ENCODE peak calls at places on chromosomes 5 and 9, in six cellular contexts. L, D, W, E, Q and G are unnamed samples.

GRCh38 chr5:62259699-62260220 is 46.2 kb upstream of the KIF2A start:
- DNase-seq in L (no peak), E (no peak), D (no peak), W (no peak), Q (no peak), G (no peak)

GRCh38 chr9:109132473-109133095 is 12.8 kb upstream of the TMEM245 start:
- DNase-seq in D (no peak), L (no peak), E (no peak), W (no peak), Q (no peak), G (no peak)

GRCh38 chr9:129838707-129839259 is 3.5 kb downstream of the USP20 start:
- DNase-seq in E (no peak), Q (peak; percentile 91), W (no peak), L (no peak), D (peak; percentile 56), G (peak; percentile 89)

GRCh38 chr9:128762664-128763449 is 8.9 kb downstream of the ZER1 start:
- DNase-seq in E (no peak), Q (no peak), W (no peak), D (no peak), L (no peak), G (no peak)

GRCh38 chr5:109939109-109939682 is 249.5 kb downstream of the MAN2A1 start:
- DNase-seq in E (no peak), L (no peak), Q (peak; percentile 40), D (peak; percentile 36), W (no peak), G (peak; percentile 68)

GRCh38 chr5:178372091-178372695 is 139.6 kb upstream of the PHYKPL start:
- DNase-seq in D (no peak), W (no peak), L (peak; percentile 40), E (no peak), Q (no peak), G (no peak)

GRCh38 chr5:43833966-43834365 is 231.0 kb downstream of the NNT start:
- DNase-seq in E (no peak), D (no peak), W (no peak), L (no peak), Q (peak; percentile 20), G (no peak)

GRCh38 chr9:134268308-134268724 is 57.9 kb upstream of the RXRA start:
- DNase-seq in D (no peak), L (no peak), Q (peak; percentile 16), W (no peak), E (no peak), G (no peak)

GRCh38 chr9:110156902-110157301 is 51.1 kb downstream of the C9orf152 start:
- DNase-seq in D (no peak), Q (no peak), L (no peak), W (no peak), E (no peak), G (peak; percentile 62)

GRCh38 chr5:71974622-71975021 is 132.7 kb upstream of the MAP1B start:
- DNase-seq in L (no peak), Q (no peak), E (no peak), D (no peak), W (no peak), G (no peak)

GRCh38 chr9:130234340-130235260 is 31.0 kb upstream of the HMCN2 start:
- DNase-seq in D (no peak), L (no peak), Q (peak; percentile 72), E (no peak), W (no peak), G (peak; percentile 60)

GRCh38 chr5:51472472-51472871 is 89.2 kb downstream of the ISL1 start:
- DNase-seq in E (no peak), D (no peak), W (no peak), Q (no peak), L (no peak), G (no peak)

GRCh38 chr5:51476456-51476855 is 93.2 kb downstream of the ISL1 start:
- DNase-seq in D (no peak), E (no peak), W (no peak), L (no peak), Q (no peak), G (no peak)

GRCh38 chr5:51479840-51480239 is 96.6 kb downstream of the ISL1 start:
- DNase-seq in W (no peak), E (no peak), D (no peak), Q (no peak), L (no peak), G (no peak)

GRCh38 chr5:51471642-51472041 is 88.4 kb downstream of the ISL1 start:
- DNase-seq in L (no peak), D (no peak), E (no peak), Q (no peak), W (no peak), G (no peak)

DNA sequence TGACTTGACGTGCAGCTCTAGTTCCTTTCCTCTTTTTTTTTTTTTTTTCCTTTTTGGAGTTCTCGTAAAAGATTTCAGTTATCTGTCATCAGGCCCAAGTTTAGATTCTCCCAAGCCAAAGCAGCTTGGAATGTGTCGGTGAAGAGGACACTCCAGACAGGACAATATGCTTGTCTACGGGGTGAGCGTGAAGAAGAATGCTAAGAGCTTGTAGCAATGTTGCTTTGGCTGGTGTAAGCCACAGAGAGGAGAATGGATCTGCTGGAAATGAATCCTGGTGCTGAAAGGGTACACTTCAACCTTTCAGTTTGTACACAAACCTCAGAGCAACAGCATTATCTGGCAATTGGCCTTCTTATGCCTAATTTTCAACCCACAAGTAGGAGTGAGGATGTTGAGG is 92.4 kb downstream of the ISL1 start:
- DNase-seq in Q (no peak), D (no peak), W (no peak), E (no peak), L (no peak), G (no peak)
- H3K27ac ChIP-seq in Q (no peak overlapping the region), D (no peak overlapping the region), W (no peak overlapping the region), E (no peak overlapping the region), L (no peak overlapping the region), G (no peak overlapping the region)

DNA sequence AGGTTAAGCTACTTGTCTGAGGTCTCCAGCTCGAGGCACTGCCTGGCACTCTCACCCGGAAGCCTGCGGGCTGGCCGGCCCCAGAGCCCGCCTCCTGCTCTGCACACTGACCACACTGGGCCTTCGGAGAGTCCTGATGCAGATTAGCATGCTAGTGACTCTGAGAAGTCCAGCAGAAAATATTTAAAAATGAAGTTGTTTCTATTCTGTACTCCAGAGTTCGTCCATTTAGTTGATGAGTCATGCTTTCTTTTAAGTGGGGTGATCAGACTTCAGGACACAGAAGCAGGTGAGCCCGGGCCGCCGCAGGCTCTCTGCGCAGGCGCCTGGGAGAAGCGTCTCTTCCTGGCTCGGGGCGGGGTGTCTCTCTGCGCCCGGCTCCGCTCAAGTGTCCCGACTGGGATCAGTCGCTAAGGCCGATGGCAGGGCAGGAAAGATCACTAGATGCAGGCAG is 32.5 kb downstream of the FAM240B start:
- DNase-seq in Q (no peak), D (peak; percentile 63), L (no peak), W (peak; percentile 8), E (no peak), G (peak; percentile 16)
- H3K4me3 ChIP-seq in Q (no peak overlapping the region), D (peak overlapping the region; percentile 49), L (no peak overlapping the region), W (peak overlapping the region; percentile 11), E (no peak overlapping the region), G (no peak overlapping the region)

DNA sequence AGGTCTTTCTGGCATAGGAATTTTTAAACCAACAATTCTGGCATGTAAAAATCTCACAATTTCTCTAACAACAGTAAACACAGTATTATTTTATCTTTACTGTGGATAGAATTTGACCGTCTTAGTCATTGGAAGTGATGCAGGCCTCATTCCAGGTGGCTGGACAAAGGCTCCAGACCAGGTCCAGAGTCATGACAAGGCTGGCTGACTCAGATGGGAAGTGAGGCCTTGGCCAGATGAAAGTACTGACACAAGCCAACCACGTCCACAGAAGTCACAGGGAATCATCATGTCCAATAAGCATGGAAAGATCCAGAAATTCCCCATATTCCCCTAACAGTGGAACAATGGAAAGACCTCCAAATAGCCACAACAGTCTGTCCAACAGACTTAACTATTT is 12.4 kb downstream of the SPOCK1 start:
- DNase-seq in Q (peak; percentile 81), E (no peak), D (no peak), W (no peak), L (no peak), G (peak; percentile 97)
- H3K27ac ChIP-seq in Q (no peak overlapping the region), E (no peak overlapping the region), D (no peak overlapping the region), W (no peak overlapping the region), L (peak overlapping the region; percentile 37), G (peak overlapping the region; percentile 80)

DNA sequence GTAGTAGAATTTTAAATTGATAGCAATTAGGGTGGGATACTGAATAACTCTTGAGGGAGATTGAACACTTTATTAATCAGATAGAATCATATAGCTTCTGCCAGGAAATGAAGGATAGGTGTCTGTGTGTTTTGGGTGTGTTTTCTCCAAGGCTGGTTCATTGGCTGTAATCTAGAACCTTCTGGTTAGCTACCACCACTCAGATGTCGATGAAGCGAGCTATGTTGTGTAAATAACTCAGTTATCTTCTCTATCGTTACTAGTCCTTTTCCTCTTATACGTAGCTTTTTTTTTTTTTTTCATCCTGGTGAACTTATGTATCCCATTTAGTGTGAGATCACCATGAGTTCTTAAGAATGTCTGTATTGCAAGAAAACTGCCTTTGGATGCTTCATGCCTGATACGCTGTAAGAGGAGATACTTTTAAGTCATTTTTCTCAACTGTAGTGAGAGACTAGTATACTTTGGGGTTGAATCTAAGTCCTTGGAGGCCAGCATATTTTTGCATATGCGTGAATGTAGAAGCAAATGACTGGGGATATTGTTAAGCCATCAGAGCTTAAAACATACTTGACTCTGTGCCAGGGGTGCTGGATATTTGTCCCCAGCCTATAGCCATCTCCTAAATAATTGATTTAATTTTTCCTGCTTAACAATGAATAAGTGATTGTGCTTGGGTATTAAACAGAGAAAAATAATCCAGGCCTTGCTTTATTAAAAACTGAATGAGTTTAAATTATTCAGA is 2.2 kb downstream of the TNFAIP8 start:
- DNase-seq in L (no peak), W (no peak), D (no peak), E (no peak), Q (no peak), G (no peak)
- H3K4me3 ChIP-seq in L (no peak overlapping the region), W (no peak overlapping the region), D (peak overlapping the region; percentile 96), E (peak overlapping the region; percentile 37), Q (no peak overlapping the region), G (no peak overlapping the region)

GRCh38 chr5:163770625-163771024 is 265.2 kb downstream of the MAT2B start:
- DNase-seq in W (no peak), D (no peak), E (no peak), Q (no peak), L (no peak), G (no peak)

DNA sequence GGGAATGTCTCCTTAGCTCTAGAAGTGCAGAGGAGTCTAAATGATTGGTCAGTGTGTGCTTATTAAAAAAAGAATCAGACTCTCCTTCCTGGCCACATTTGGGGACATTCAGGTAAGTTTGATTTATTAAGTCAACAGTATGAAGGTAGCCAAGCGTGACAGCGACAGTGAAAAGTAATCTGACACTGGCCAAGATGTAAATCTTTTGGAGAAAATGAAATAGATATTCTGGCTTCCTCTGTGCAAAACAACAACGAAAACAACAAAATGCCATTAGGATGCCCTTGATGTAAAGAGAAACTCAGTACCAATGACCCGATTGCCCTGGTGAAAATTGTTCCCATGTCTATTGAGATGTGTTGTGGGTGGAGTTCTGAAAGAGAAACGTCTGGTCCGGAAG is 267.8 kb downstream of the MAT2B start:
- DNase-seq in D (no peak), L (no peak), W (no peak), Q (no peak), E (no peak), G (no peak)
- H3K27ac ChIP-seq in D (no peak overlapping the region), L (no peak overlapping the region), W (no peak overlapping the region), Q (no peak overlapping the region), E (no peak overlapping the region), G (no peak overlapping the region)

GRCh38 chr5:157652377-157652692 is at the start of gene SOX30:
- DNase-seq in D (no peak), W (no peak), E (no peak), Q (no peak), L (no peak), G (no peak)
- H3K4me3 ChIP-seq in D (no peak within 1 kb of the TSS), W (peak within 1 kb of the TSS; percentile 63), E (peak within 1 kb of the TSS; percentile 49), Q (no peak within 1 kb of the TSS), L (no peak within 1 kb of the TSS), G (peak within 1 kb of the TSS; percentile 32)

GRCh38 chr5:126460977-126461376 is 37.8 kb downstream of the GRAMD2B start:
- DNase-seq in W (no peak), Q (no peak), D (no peak), E (no peak), L (no peak), G (no peak)
- H3K27ac ChIP-seq in W (no peak overlapping the region), Q (no peak overlapping the region), D (no peak overlapping the region), E (no peak overlapping the region), L (no peak overlapping the region), G (no peak overlapping the region)